ENCODE peak calls at places on chromosomes 2 and 18, in four cellular contexts. One of them, this sample, is unnamed. For H3K4me1 and H3K36me3, the result is how much of the 10 kb centered on the place peaks cover.

GRCh38 chr2:189836644-189837043 is 52.4 kb downstream of the PMS1 start:
- DNase-seq in aorta: no peak
- DNase-seq in psoas muscle: no peak
- DNase-seq in thoracic aorta: no peak
- DNase-seq in this sample: no peak

GRCh38 chr2:162327134-162327769 is 8.8 kb upstream of the IFIH1 start:
- DNase-seq in thoracic aorta: no peak
- DNase-seq in psoas muscle: no peak
- DNase-seq in aorta: no peak
- DNase-seq in this sample: no peak

GRCh38 chr2:80489718-80490117 is 185.2 kb upstream of the LRRTM1 start:
- DNase-seq in thoracic aorta: no peak
- DNase-seq in aorta: no peak
- DNase-seq in psoas muscle: no peak
- DNase-seq in this sample: no peak

GRCh38 chr2:218366621-218367414 is 10.2 kb downstream of the CATIP start:
- DNase-seq in psoas muscle: no peak
- DNase-seq in thoracic aorta: no peak
- DNase-seq in aorta: no peak
- DNase-seq in this sample: no peak

GRCh38 chr18:79750980-79751571 is 46.7 kb upstream of the KCNG2 start:
- DNase-seq in thoracic aorta: no peak
- DNase-seq in aorta: peak
- DNase-seq in psoas muscle: no peak
- DNase-seq in this sample: peak

GRCh38 chr18:11523809-11524208 is 85.6 kb upstream of the SLC35G4 start:
- DNase-seq in aorta: no peak
- DNase-seq in thoracic aorta: no peak
- DNase-seq in psoas muscle: no peak
- DNase-seq in this sample: no peak

GRCh38 chr2:109371481-109372170 is 242.1 kb downstream of the SEPTIN10 start:
- DNase-seq in aorta: peak
- DNase-seq in psoas muscle: no peak
- DNase-seq in thoracic aorta: no peak
- DNase-seq in this sample: no peak

GRCh38 chr2:84879595-84880394 is 1.1 kb downstream of the TRABD2A start:
- DNase-seq in psoas muscle: no peak
- DNase-seq in aorta: peak
- DNase-seq in thoracic aorta: no peak
- DNase-seq in this sample: peak

GRCh38 chr2:160271166-160272086 is 71.4 kb upstream of the ITGB6 start:
- DNase-seq in psoas muscle: no peak
- DNase-seq in aorta: no peak
- DNase-seq in thoracic aorta: no peak
- DNase-seq in this sample: no peak

GRCh38 chr2:218658671-218659257 is 659 bp downstream of the ZNF142 start:
- DNase-seq in psoas muscle: no peak
- DNase-seq in thoracic aorta: no peak
- DNase-seq in aorta: no peak
- DNase-seq in this sample: no peak

DNA sequence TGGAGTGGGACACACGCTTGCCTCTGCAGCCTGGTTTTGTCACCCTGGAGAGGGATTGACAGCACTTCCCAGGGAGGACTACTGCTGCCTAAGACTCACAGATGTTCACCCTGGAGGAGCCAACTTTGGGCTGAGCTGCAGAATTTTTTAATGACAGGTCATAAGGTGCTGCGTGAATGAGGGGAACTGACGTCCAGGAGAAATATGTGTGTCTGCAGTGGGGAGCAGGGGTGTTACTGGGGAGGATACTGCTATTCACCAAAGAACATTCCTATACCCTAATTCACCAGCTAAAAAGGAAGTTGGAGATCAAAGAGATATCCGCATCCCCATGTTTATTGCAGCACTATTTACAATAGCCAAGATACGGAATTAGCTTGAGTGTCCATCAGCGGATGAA is 144.4 kb downstream of the MGAT5 start:
- DNase-seq in aorta: no peak
- DNase-seq in psoas muscle: no peak
- DNase-seq in thoracic aorta: no peak
- DNase-seq in this sample: no peak
- H3K4me1 ChIP-seq in aorta: under half
- H3K4me1 ChIP-seq in psoas muscle: under half
- H3K4me1 ChIP-seq in thoracic aorta: half or more
- H3K4me1 ChIP-seq in this sample: under half

GRCh38 chr2:381181-381580 is 93.3 kb upstream of the ALKAL2 start:
- DNase-seq in aorta: no peak
- DNase-seq in psoas muscle: no peak
- DNase-seq in thoracic aorta: no peak
- DNase-seq in this sample: no peak
- H3K36me3 ChIP-seq in aorta: under half
- H3K36me3 ChIP-seq in psoas muscle: under half
- H3K36me3 ChIP-seq in thoracic aorta: under half
- H3K36me3 ChIP-seq in this sample: under half

DNA sequence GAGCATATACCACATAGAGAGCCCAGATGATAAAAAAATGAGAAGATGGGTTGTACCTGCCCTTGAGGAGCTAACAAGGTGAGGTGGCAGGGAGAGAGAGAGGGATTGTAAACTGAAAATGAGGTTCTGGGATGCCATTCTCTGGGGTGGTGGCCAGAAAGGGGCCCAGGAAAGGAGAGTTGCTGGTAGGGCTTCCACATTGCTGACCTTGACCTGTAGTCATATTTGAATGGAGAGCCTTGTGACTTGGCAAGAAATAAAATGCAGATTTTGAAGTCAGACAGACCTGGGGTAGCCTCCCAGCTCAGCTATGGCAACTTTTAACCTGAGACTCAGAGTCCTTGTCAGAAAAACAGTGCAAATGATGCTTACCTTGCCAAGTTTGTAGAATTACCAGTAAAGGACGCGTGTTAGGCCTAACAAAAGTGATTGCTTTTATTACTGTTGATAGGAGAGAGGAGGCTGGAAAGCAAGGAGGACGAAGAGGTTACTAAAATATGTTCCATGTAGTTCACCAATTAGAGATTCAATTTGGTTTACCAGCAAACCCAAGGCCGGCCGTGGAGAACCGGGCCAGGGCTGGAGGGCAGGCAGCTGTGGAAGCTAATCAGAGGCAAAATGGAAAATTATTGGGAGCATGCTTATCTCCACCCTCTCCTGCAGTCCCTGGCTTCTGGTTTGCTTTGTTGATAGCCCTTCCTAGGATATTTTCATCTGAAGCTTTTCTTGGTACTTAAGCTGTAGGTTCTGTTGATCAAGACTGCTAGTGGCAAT is 3.9 kb downstream of the NPAS2 start:
- DNase-seq in aorta: no peak
- DNase-seq in psoas muscle: no peak
- DNase-seq in thoracic aorta: no peak
- DNase-seq in this sample: no peak
- H3K4me1 ChIP-seq in aorta: under half
- H3K4me1 ChIP-seq in psoas muscle: under half
- H3K4me1 ChIP-seq in thoracic aorta: under half
- H3K4me1 ChIP-seq in this sample: under half

DNA sequence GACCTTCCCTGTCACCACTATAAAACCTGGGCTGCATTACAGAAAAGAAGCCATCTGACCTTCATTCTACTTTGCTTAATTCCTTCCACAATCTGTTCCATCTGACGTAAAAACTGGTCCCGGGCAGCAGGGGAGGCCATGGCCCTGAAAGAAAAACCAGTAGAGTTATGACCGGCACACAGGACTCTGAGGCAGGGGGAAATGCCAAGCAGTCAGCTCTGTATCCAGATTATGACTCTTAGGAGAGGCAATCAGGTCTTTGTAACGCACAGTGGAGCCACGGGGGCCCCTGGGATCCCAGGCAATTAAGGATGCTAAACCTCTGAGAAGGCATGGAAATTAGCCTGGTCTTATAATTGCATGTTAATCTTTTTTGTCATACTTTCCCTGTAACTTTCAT is 78.4 kb downstream of the CCDC93 start:
- DNase-seq in thoracic aorta: no peak
- DNase-seq in psoas muscle: no peak
- DNase-seq in aorta: no peak
- DNase-seq in this sample: no peak
- H3K36me3 ChIP-seq in thoracic aorta: half or more
- H3K36me3 ChIP-seq in psoas muscle: half or more
- H3K36me3 ChIP-seq in aorta: under half
- H3K36me3 ChIP-seq in this sample: under half

GRCh38 chr2:65059071-65059470 is 2.9 kb downstream of the CEP68 start:
- DNase-seq in psoas muscle: no peak
- DNase-seq in thoracic aorta: no peak
- DNase-seq in aorta: no peak
- DNase-seq in this sample: no peak
- H3K4me1 ChIP-seq in psoas muscle: half or more
- H3K4me1 ChIP-seq in thoracic aorta: half or more
- H3K4me1 ChIP-seq in aorta: under half
- H3K4me1 ChIP-seq in this sample: under half